ENCODE peak calls at places on chromosome 13, in five cellular contexts. S, H, N, O and E are unnamed samples.

GRCh38 chr13:113176292-113176691 is 17.8 kb downstream of the PROZ start:
- DNase-seq in H (no peak), O (no peak), N (no peak), S (no peak), E (no peak)

GRCh38 chr13:49238621-49239020 is 9.1 kb upstream of the CDADC1 start:
- DNase-seq in N (no peak), H (no peak), S (no peak), O (no peak), E (no peak)

GRCh38 chr13:73740681-73741080 is 393.5 kb downstream of the KLF12 start:
- DNase-seq in S (no peak), N (no peak), H (no peak), O (no peak), E (no peak)

GRCh38 chr13:27012482-27013197 is 159.0 kb downstream of the USP12 start:
- DNase-seq in O (no peak), S (no peak), N (no peak), H (no peak), E (peak; percentile 6)

GRCh38 chr13:73496711-73497110 is 437.9 kb downstream of the KLF5 start:
- DNase-seq in O (no peak), N (no peak), S (no peak), H (no peak), E (no peak)

GRCh38 chr13:32267836-32268439 is 47.2 kb downstream of the ZAR1L start:
- DNase-seq in S (peak; percentile 6), O (peak; percentile 37), N (peak; percentile 25), H (no peak), E (peak; percentile 65)

GRCh38 chr13:74200081-74200480 is 65.9 kb upstream of the KLF12 start:
- DNase-seq in S (no peak), O (no peak), H (no peak), N (no peak), E (no peak)

GRCh38 chr13:29532821-29533220 is 62.7 kb downstream of the SLC7A1 start:
- DNase-seq in N (no peak), O (no peak), S (no peak), H (no peak), E (no peak)

GRCh38 chr13:51585696-51586095 is 1.4 kb downstream of the WDFY2 start:
- DNase-seq in N (no peak), O (peak; percentile 42), H (no peak), S (no peak), E (no peak)

GRCh38 chr13:21046203-21046602 is 15.2 kb downstream of the LATS2 start:
- DNase-seq in O (no peak), S (no peak), N (no peak), H (no peak), E (no peak)

GRCh38 chr13:22748866-22749586 is 431.8 kb upstream of the SGCG start:
- DNase-seq in S (no peak), N (no peak), H (no peak), O (no peak), E (no peak)

GRCh38 chr13:110341445-110342247 is 34.6 kb downstream of the COL4A2 start:
- DNase-seq in S (no peak), O (no peak), H (no peak), N (no peak), E (no peak)

GRCh38 chr13:25232937-25233515 is 54.3 kb downstream of the MTMR6 start:
- DNase-seq in S (no peak), O (no peak), N (no peak), H (no peak), E (no peak)

GRCh38 chr13:33334831-33335230 is 49.3 kb upstream of the STARD13 start:
- DNase-seq in H (no peak), S (no peak), N (no peak), O (no peak), E (no peak)

GRCh38 chr13:107835339-107836018 is 379.9 kb downstream of the LIG4 start:
- DNase-seq in N (no peak), O (no peak), S (no peak), H (peak; percentile 38), E (no peak)

GRCh38 chr13:41040584-41041334 is 20.6 kb upstream of the WBP4 start:
- DNase-seq in H (no peak), N (no peak), S (no peak), O (no peak), E (no peak)

GRCh38 chr13:92842145-92842544 is 384.5 kb upstream of the GPC6 start:
- DNase-seq in H (no peak), O (no peak), N (no peak), S (no peak), E (no peak)

GRCh38 chr13:44516771-44517170 is 59.4 kb downstream of the TSC22D1 start:
- DNase-seq in S (no peak), O (no peak), H (no peak), N (no peak), E (no peak)

GRCh38 chr13:40215747-40216146 is 450.7 kb downstream of the FOXO1 start:
- DNase-seq in O (no peak), H (no peak), S (no peak), N (no peak), E (no peak)

GRCh38 chr13:76953921-76954320 is 5.6 kb downstream of the ACOD1 start:
- DNase-seq in O (no peak), S (no peak), H (no peak), N (no peak), E (no peak)

GRCh38 chr13:22114630-22115311 is 443.9 kb downstream of the FGF9 start:
- DNase-seq in S (no peak), O (peak; percentile 53), H (no peak), N (no peak), E (no peak)

GRCh38 chr13:45809810-45810394 is 41.7 kb downstream of the SIAH3 start:
- DNase-seq in H (no peak), O (no peak), S (no peak), N (no peak), E (no peak)

GRCh38 chr13:105961438-105961837 is 574.0 kb downstream of the EFNB2 start:
- DNase-seq in O (no peak), S (no peak), N (no peak), H (no peak), E (no peak)

GRCh38 chr13:24709186-24709913 is 29.1 kb downstream of the ATP12A start:
- DNase-seq in S (no peak), O (peak; percentile 88), N (peak; percentile 41), H (no peak), E (no peak)

GRCh38 chr13:31749929-31750328 is 10.6 kb downstream of the RXFP2 start:
- DNase-seq in H (peak; percentile 80), O (no peak), N (no peak), S (no peak), E (no peak)